ENCODE peak calls at places on chromosomes 5 and 9, in six cellular contexts. V is HepG2, D is BE2C, Y is bronchial epithelial cell, L is cardiac fibroblast, H is esophagus squamous epithelium. P is an unnamed sample.

GRCh38 chr5:149915392-149916260 is 29.0 kb downstream of the PDE6A start:
- DNase-seq in V (no peak), D (no peak), Y (peak; percentile 85), L (peak; percentile 58), H (no peak), P (no peak)

GRCh38 chr9:19102181-19102630 is 498 bp downstream of the HAUS6 start:
- DNase-seq in V (peak; percentile 62), D (peak; percentile 36), Y (no peak), L (peak; percentile 36), H (no peak), P (peak; percentile 42)

GRCh38 chr5:64869419-64869818 is 100.7 kb downstream of the CWC27 start:
- DNase-seq in V (no peak), D (no peak), Y (peak; percentile 69), L (peak; percentile 84), H (no peak), P (no peak)

GRCh38 chr5:159337291-159337974 is 7.1 kb upstream of the IL12B start:
- DNase-seq in V (no peak), D (no peak), Y (peak; percentile 90), L (peak; percentile 82), H (no peak), P (no peak)

GRCh38 chr5:39714036-39714698 is 289.4 kb upstream of the DAB2 start:
- DNase-seq in V (peak; percentile 41), D (peak; percentile 17), Y (peak; percentile 79), L (peak; percentile 90), H (no peak), P (peak; percentile 57)

GRCh38 chr9:4243877-4244812 is 55.7 kb downstream of the GLIS3 start:
- DNase-seq in V (no peak), D (no peak), Y (no peak), L (no peak), H (no peak), P (no peak)

GRCh38 chr5:126472538-126472889 is 49.3 kb downstream of the GRAMD2B start:
- DNase-seq in V (no peak), D (no peak), Y (no peak), L (no peak), H (no peak), P (no peak)

GRCh38 chr9:101458955-101459631 is 23.5 kb upstream of the ALDOB start:
- DNase-seq in V (peak; percentile 86), D (peak; percentile 36), Y (peak; percentile 81), L (peak; percentile 84), H (no peak), P (peak; percentile 85)

GRCh38 chr9:259405-260404 is 45.0 kb downstream of the DOCK8 start:
- DNase-seq in V (no peak), D (no peak), Y (no peak), L (no peak), H (no peak), P (no peak)

GRCh38 chr9:124110307-124110915 is 98.8 kb downstream of the LHX2 start:
- DNase-seq in V (peak; percentile 33), D (no peak), Y (peak; percentile 38), L (peak; percentile 71), H (no peak), P (peak; percentile 40)

GRCh38 chr5:31000287-31000686 is 193.2 kb upstream of the CDH6 start:
- DNase-seq in V (no peak), D (no peak), Y (no peak), L (no peak), H (no peak), P (no peak)

GRCh38 chr5:63125862-63126261 is 547.2 kb downstream of the LRRC70 start:
- DNase-seq in V (peak; percentile 37), D (no peak), Y (peak; percentile 72), L (peak; percentile 67), H (no peak), P (no peak)

GRCh38 chr5:11383506-11384095 is 520.6 kb downstream of the CTNND2 start:
- DNase-seq in V (no peak), D (no peak), Y (no peak), L (no peak), H (no peak), P (no peak)

GRCh38 chr9:125649315-125649714 is 57.7 kb downstream of the MAPKAP1 start:
- DNase-seq in V (no peak), D (no peak), Y (peak; percentile 96), L (peak; percentile 96), H (no peak), P (no peak)

GRCh38 chr9:95383198-95383673 is 65.7 kb upstream of the FANCC start:
- DNase-seq in V (peak; percentile 25), D (no peak), Y (peak; percentile 41), L (peak; percentile 5), H (no peak), P (no peak)

GRCh38 chr9:28583832-28584231 is 1010.6 kb upstream of the C9orf72 start:
- DNase-seq in V (no peak), D (no peak), Y (no peak), L (no peak), H (no peak), P (no peak)

GRCh38 chr5:66963559-66963971 is 233.0 kb downstream of the CD180 start:
- DNase-seq in V (no peak), D (no peak), Y (peak; percentile 78), L (peak; percentile 83), H (no peak), P (no peak)

GRCh38 chr9:5301544-5301943 is 3.0 kb downstream of the RLN2 start:
- DNase-seq in V (no peak), D (no peak), Y (no peak), L (no peak), H (no peak), P (no peak)

GRCh38 chr9:129863059-129863690 is 27.9 kb downstream of the USP20 start:
- DNase-seq in V (no peak), D (peak; percentile 99), Y (peak; percentile 53), L (peak; percentile 62), H (no peak), P (peak; percentile 60)

GRCh38 chr9:137313956-137314560 is 12.0 kb upstream of the NRARP start:
- DNase-seq in V (no peak), D (no peak), Y (no peak), L (no peak), H (no peak), P (no peak)

GRCh38 chr9:35096035-35096849 is at the start of gene PIGO:
- DNase-seq in V (peak; percentile 83), D (peak; percentile 90), Y (peak; percentile 73), L (peak; percentile 82), H (peak; percentile 63), P (peak; percentile 91)

GRCh38 chr9:12916037-12916436 is 141.2 kb downstream of the LURAP1L start:
- DNase-seq in V (peak; percentile 11), D (no peak), Y (no peak), L (peak; percentile 53), H (no peak), P (no peak)

GRCh38 chr5:84384604-84385575 is at the start of gene EDIL3:
- DNase-seq in V (no peak), D (peak; percentile 75), Y (no peak), L (peak; percentile 62), H (no peak), P (no peak)

GRCh38 chr5:10307206-10308148 is at the start of gene CMBL:
- DNase-seq in V (peak; percentile 39), D (peak; percentile 39), Y (peak; percentile 64), L (peak; percentile 62), H (no peak), P (peak; percentile 93)

GRCh38 chr5:115375922-115376321 is 79.5 kb upstream of the CCDC112 start:
- DNase-seq in V (peak; percentile 4), D (no peak), Y (no peak), L (peak; percentile 52), H (no peak), P (peak; percentile 66)

GRCh38 chr5:148805323-148806290 is 20.8 kb upstream of the ADRB2 start:
- DNase-seq in V (no peak), D (peak; percentile 95), Y (peak; percentile 59), L (peak; percentile 46), H (no peak), P (no peak)

GRCh38 chr5:172902497-172903472 is 56.4 kb upstream of the RPL26L1 start:
- DNase-seq in V (peak; percentile 90), D (peak; percentile 55), Y (peak; percentile 73), L (peak; percentile 87), H (no peak), P (peak; percentile 29)

GRCh38 chr5:92962752-92963151 is 618.3 kb downstream of the NR2F1-AS1 start:
- DNase-seq in V (peak; percentile 20), D (peak; percentile 76), Y (no peak), L (no peak), H (no peak), P (no peak)

GRCh38 chr5:116553366-116553765 is 21.3 kb downstream of the SEMA6A start:
- DNase-seq in V (no peak), D (no peak), Y (no peak), L (no peak), H (no peak), P (no peak)

GRCh38 chr5:2750026-2750757 is 1.3 kb downstream of the IRX2 start:
- DNase-seq in V (no peak), D (no peak), Y (no peak), L (peak; percentile 43), H (no peak), P (no peak)

GRCh38 chr5:2752059-2752874 is 790 bp upstream of the IRX2 start:
- DNase-seq in V (no peak), D (no peak), Y (no peak), L (peak; percentile 25), H (no peak), P (no peak)

GRCh38 chr5:2749514-2750025 is 1.9 kb downstream of the IRX2 start:
- DNase-seq in V (no peak), D (no peak), Y (no peak), L (no peak), H (no peak), P (no peak)

GRCh38 chr5:2751592-2752021 is at the start of gene IRX2:
- DNase-seq in V (no peak), D (no peak), Y (peak; percentile 88), L (peak; percentile 87), H (no peak), P (peak; percentile 61)

GRCh38 chr5:2750758-2751464 is 566 bp downstream of the IRX2 start:
- DNase-seq in V (no peak), D (no peak), Y (no peak), L (peak; percentile 32), H (no peak), P (no peak)
- H3K4me3 ChIP-seq in V (no peak overlapping the region), D (no peak overlapping the region), Y (peak overlapping the region; percentile 89), L (peak overlapping the region; percentile 60), H (peak overlapping the region; percentile 62), P (peak overlapping the region; percentile 46)

GRCh38 chr5:122982376-122982775 is 54.1 kb downstream of the PPIC start:
- DNase-seq in V (no peak), D (no peak), Y (no peak), L (no peak), H (no peak), P (no peak)
- H3K4me3 ChIP-seq in V (no peak overlapping the region), D (no peak overlapping the region), Y (no peak overlapping the region), L (no peak overlapping the region), H (no peak overlapping the region), P (no peak overlapping the region)

GRCh38 chr9:37289631-37290030 is 132.9 kb upstream of the GRHPR start:
- DNase-seq in V (no peak), D (no peak), Y (no peak), L (no peak), H (no peak), P (no peak)
- H3K4me3 ChIP-seq in V (no peak overlapping the region), D (no peak overlapping the region), Y (no peak overlapping the region), L (no peak overlapping the region), H (no peak overlapping the region), P (no peak overlapping the region)

DNA sequence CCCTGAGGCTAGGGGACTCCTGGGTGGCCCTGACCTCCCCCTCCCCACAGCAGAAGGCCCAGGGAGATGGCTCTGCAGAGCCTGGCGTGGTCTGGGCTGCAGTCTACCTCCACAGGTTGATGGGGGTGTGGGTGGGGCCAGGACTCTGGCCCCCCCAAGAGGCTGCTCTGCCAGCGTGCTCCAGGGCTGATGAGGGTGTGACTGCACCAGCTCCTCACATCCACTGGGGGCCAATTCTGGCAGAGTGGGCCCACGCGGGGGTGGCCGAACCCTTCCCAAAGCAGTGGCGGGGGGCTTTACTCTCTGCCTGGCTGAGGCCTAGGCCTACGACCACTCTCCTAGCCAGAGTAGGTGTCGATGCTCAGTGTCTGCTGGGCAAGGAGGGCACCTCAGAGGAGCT is 28.0 kb upstream of the UBAC1 start:
- DNase-seq in V (no peak), D (no peak), Y (no peak), L (no peak), H (no peak), P (no peak)
- H3K4me3 ChIP-seq in V (peak overlapping the region; percentile 32), D (no peak overlapping the region), Y (no peak overlapping the region), L (no peak overlapping the region), H (no peak overlapping the region), P (no peak overlapping the region)

P was measured in small intestine.